ENCODE peak calls at places on chromosome 17, in nine cellular contexts. E is NCI-H345; V is activated gamma-delta T cell; C is Kasumi-1; S is HCEC 1CT; I is activated T-helper 9 cell treated with anti-CD3 and anti-CD28 coated beads, Interleukin-2, amount 50 U/mL, for 16 hours; J is T-helper 1 cell; Z is SK-MEL-5; K is glutamatergic neuron. U is an unnamed sample.

GRCh38 chr17:73641779-73642580 is 2.3 kb downstream of the SDK2 start:
- DNase-seq in E (peak; percentile 97), V (no peak), C (no peak), S (no peak), I (no peak), J (no peak), Z (no peak), K (peak; percentile 47), U (no peak)

GRCh38 chr17:79262624-79263023 is 188.0 kb downstream of the ENGASE start:
- DNase-seq in E (no peak), V (no peak), C (no peak), S (no peak), I (no peak), J (no peak), Z (no peak), K (no peak), U (peak; percentile 73)

GRCh38 chr17:19366637-19366972 is 4.1 kb upstream of the B9D1 start:
- DNase-seq in E (no peak), V (no peak), C (no peak), S (no peak), I (no peak), J (no peak), Z (no peak), K (no peak), U (no peak)

GRCh38 chr17:57038486-57038885 is 46.6 kb upstream of the AKAP1 start:
- DNase-seq in E (no peak), V (no peak), C (no peak), S (no peak), I (no peak), J (no peak), Z (no peak), K (no peak), U (no peak)

GRCh38 chr17:38657824-38658740 is 16.7 kb downstream of the EPOP start:
- DNase-seq in E (no peak), V (no peak), C (no peak), S (no peak), I (no peak), J (no peak), Z (no peak), K (no peak), U (no peak)

GRCh38 chr17:68763551-68763950 is 162.4 kb upstream of the FAM20A start:
- DNase-seq in E (no peak), V (no peak), C (no peak), S (peak; percentile 42), I (no peak), J (no peak), Z (no peak), K (no peak), U (no peak)

GRCh38 chr17:51006601-51007000 is 114.1 kb downstream of the SPAG9 start:
- DNase-seq in E (no peak), V (no peak), C (no peak), S (no peak), I (no peak), J (no peak), Z (no peak), K (no peak), U (no peak)

GRCh38 chr17:40854175-40854814 is 12.7 kb downstream of the KRT12 start:
- DNase-seq in E (no peak), V (no peak), C (no peak), S (peak; percentile 93), I (no peak), J (no peak), Z (peak; percentile 59), K (no peak), U (no peak)

GRCh38 chr17:1557355-1558095 is 5.1 kb downstream of the PITPNA start:
- DNase-seq in E (no peak), V (no peak), C (no peak), S (no peak), I (no peak), J (no peak), Z (no peak), K (no peak), U (no peak)

GRCh38 chr17:73393962-73394361 is 82.2 kb upstream of the CDC42EP4 start:
- DNase-seq in E (peak; percentile 16), V (no peak), C (no peak), S (no peak), I (no peak), J (no peak), Z (no peak), K (no peak), U (no peak)

GRCh38 chr17:1997587-1998425 is 27.3 kb downstream of the RTN4RL1 start:
- DNase-seq in E (peak; percentile 40), V (no peak), C (no peak), S (no peak), I (no peak), J (no peak), Z (no peak), K (peak; percentile 93), U (no peak)

GRCh38 chr17:13157656-13158055 is 139.8 kb upstream of the ELAC2 start:
- DNase-seq in E (no peak), V (no peak), C (no peak), S (no peak), I (no peak), J (no peak), Z (no peak), K (no peak), U (no peak)

GRCh38 chr17:17041018-17041521 is 1.2 kb upstream of the MPRIP start:
- DNase-seq in E (peak; percentile 41), V (no peak), C (no peak), S (peak; percentile 56), I (no peak), J (no peak), Z (no peak), K (peak; percentile 79), U (no peak)

GRCh38 chr17:29569245-29569950 is 897 bp downstream of the TP53I13 start:
- DNase-seq in E (no peak), V (no peak), C (no peak), S (no peak), I (no peak), J (no peak), Z (no peak), K (no peak), U (no peak)

GRCh38 chr17:32161506-32162365 is 19.4 kb downstream of the RHOT1 start:
- DNase-seq in E (no peak), V (no peak), C (no peak), S (peak; percentile 95), I (no peak), J (no peak), Z (no peak), K (no peak), U (no peak)

GRCh38 chr17:79992657-79993389 is 42.8 kb downstream of the TBC1D16 start:
- DNase-seq in E (no peak), V (no peak), C (no peak), S (no peak), I (no peak), J (no peak), Z (peak; percentile 45), K (no peak), U (no peak)

GRCh38 chr17:63838586-63839184 is 3.8 kb downstream of the SMARCD2 start:
- DNase-seq in E (peak; percentile 17), V (no peak), C (no peak), S (peak; percentile 28), I (no peak), J (no peak), Z (no peak), K (peak; percentile 37), U (peak; percentile 96)

GRCh38 chr17:75082683-75083082 is 5.1 kb upstream of the SLC16A5 start:
- DNase-seq in E (no peak), V (no peak), C (no peak), S (no peak), I (no peak), J (no peak), Z (no peak), K (no peak), U (no peak)

GRCh38 chr17:75487351-75488070 is 27.8 kb downstream of the CASKIN2 start:
- DNase-seq in E (no peak), V (no peak), C (peak; percentile 99), S (no peak), I (no peak), J (no peak), Z (peak; percentile 31), K (no peak), U (peak; percentile 44)

GRCh38 chr17:17781591-17782424 is 55.0 kb downstream of the SREBF1 start:
- DNase-seq in E (peak; percentile 77), V (peak; percentile 35), C (no peak), S (peak; percentile 29), I (peak; percentile 28), J (peak; percentile 35), Z (no peak), K (peak; percentile 84), U (peak; percentile 88)

GRCh38 chr17:42287305-42288077 is 807 bp upstream of the STAT5A start:
- DNase-seq in E (no peak), V (no peak), C (peak; percentile 69), S (no peak), I (peak; percentile 25), J (peak; percentile 31), Z (peak; percentile 32), K (no peak), U (no peak)

GRCh38 chr17:77211681-77212080 is 70.9 kb downstream of the SEC14L1 start:
- DNase-seq in E (no peak), V (no peak), C (no peak), S (no peak), I (no peak), J (no peak), Z (no peak), K (no peak), U (no peak)

GRCh38 chr17:61361084-61361483 is 38.6 kb upstream of the TBX2 start:
- DNase-seq in E (no peak), V (no peak), C (no peak), S (peak; percentile 85), I (no peak), J (no peak), Z (no peak), K (no peak), U (no peak)

GRCh38 chr17:21357696-21358095 is 18.5 kb upstream of the KCNJ12 start:
- DNase-seq in E (no peak), V (no peak), C (no peak), S (no peak), I (no peak), J (no peak), Z (no peak), K (peak; percentile 86), U (no peak)

GRCh38 chr17:43766413-43767052 is 7.9 kb upstream of the SOST start:
- DNase-seq in E (peak; percentile 49), V (no peak), C (peak; percentile 19), S (peak; percentile 33), I (peak; percentile 26), J (peak; percentile 15), Z (peak; percentile 73), K (peak; percentile 86), U (peak; percentile 80)

GRCh38 chr17:7614422-7615264 is at the start of gene FXR2:
- DNase-seq in E (peak; percentile 98), V (peak; percentile 92), C (peak; percentile 97), S (peak; percentile 98), I (peak; percentile 98), J (peak; percentile 98), Z (peak; percentile 100), K (peak; percentile 100), U (peak; percentile 100)

U was measured in cerebellar cortex.